ENCODE peak calls at places on chromosome 15, in seven cellular contexts. Z is MM.1S, I is D721Med, A is midbrain, E is H4, W is IMR-90, T is omental fat pad. C is an unnamed sample.

GRCh38 chr15:31442203-31443090 is 115.8 kb downstream of the KLF13 start:
- DNase-seq in Z (no peak), W (peak), I (peak), E (no peak), A (no peak), T (no peak), C (no peak)

GRCh38 chr15:62847900-62848489 is 194.6 kb upstream of the TPM1 start:
- DNase-seq in A (peak), T (peak), Z (peak), W (peak), I (peak), E (peak), C (peak)

GRCh38 chr15:29139072-29139471 is 130.6 kb downstream of the NSMCE3 start:
- DNase-seq in Z (no peak), W (no peak), T (no peak), I (no peak), A (no peak), E (no peak), C (no peak)

GRCh38 chr15:78302579-78302978 is 3.2 kb upstream of the SKIC8 start:
- DNase-seq in I (no peak), Z (no peak), A (no peak), W (peak), E (peak), T (no peak), C (no peak)

GRCh38 chr15:85621096-85621495 is 173.6 kb downstream of the KLHL25 start:
- DNase-seq in Z (no peak), E (no peak), W (no peak), I (no peak), T (no peak), A (no peak), C (no peak)

GRCh38 chr15:94412979-94413741 is 181.8 kb downstream of the MCTP2 start:
- DNase-seq in A (no peak), I (no peak), T (no peak), W (peak), Z (no peak), E (no peak), C (no peak)

GRCh38 chr15:73927476-73928240 is 1.4 kb downstream of the LOXL1 start:
- DNase-seq in E (peak), T (no peak), Z (peak), W (peak), I (peak), A (no peak), C (peak)

GRCh38 chr15:87089551-87089950 is 1009.9 kb downstream of the AGBL1 start:
- DNase-seq in T (no peak), Z (no peak), W (no peak), A (no peak), E (no peak), I (no peak), C (no peak)

GRCh38 chr15:39767921-39768320 is 14.7 kb downstream of the FSIP1 start:
- DNase-seq in W (no peak), T (no peak), Z (no peak), I (no peak), A (no peak), E (no peak), C (no peak)

GRCh38 chr15:90141646-90142045 is 39.4 kb upstream of the IDH2 start:
- DNase-seq in W (peak), Z (no peak), A (no peak), I (no peak), E (no peak), T (no peak), C (no peak)

GRCh38 chr15:90449206-90449735 is 61.2 kb downstream of the IQGAP1 start:
- DNase-seq in I (no peak), T (no peak), E (no peak), Z (no peak), A (no peak), W (peak), C (no peak)

GRCh38 chr15:78047631-78048409 is 29.7 kb downstream of the TBC1D2B start:
- DNase-seq in E (peak), W (peak), T (no peak), Z (no peak), A (peak), I (no peak), C (no peak)

GRCh38 chr15:73800662-73801345 is 47.7 kb upstream of the INSYN1 start:
- DNase-seq in W (peak), I (no peak), A (peak), E (peak), Z (no peak), T (no peak), C (no peak)

GRCh38 chr15:101494251-101494796 is 4.8 kb upstream of the PCSK6 start:
- DNase-seq in A (no peak), W (no peak), E (no peak), Z (no peak), T (no peak), I (peak), C (no peak)

GRCh38 chr15:44598892-44599291 is 61.9 kb downstream of the EIF3J start:
- DNase-seq in I (no peak), W (peak), T (no peak), Z (no peak), A (no peak), E (no peak), C (no peak)

GRCh38 chr15:48330045-48330840 is 986 bp upstream of the DUT start:
- DNase-seq in W (peak), A (no peak), T (no peak), I (no peak), E (no peak), Z (no peak), C (no peak)

GRCh38 chr15:86892774-86893449 is 813.2 kb downstream of the AGBL1 start:
- DNase-seq in Z (no peak), E (peak), A (no peak), T (no peak), W (no peak), I (no peak), C (no peak)

GRCh38 chr15:42457445-42458442 is 33.2 kb downstream of the ZNF106 start:
- DNase-seq in T (no peak), W (peak), A (peak), E (no peak), Z (no peak), I (no peak), C (no peak)

GRCh38 chr15:94963953-94964352 is 732.6 kb downstream of the MCTP2 start:
- DNase-seq in E (no peak), Z (no peak), W (no peak), T (no peak), A (no peak), I (no peak), C (no peak)

GRCh38 chr15:70665599-70665998 is 97.8 kb downstream of the UACA start:
- DNase-seq in I (no peak), Z (no peak), W (no peak), E (no peak), T (no peak), A (no peak), C (no peak)

GRCh38 chr15:88004379-88004778 is 252.2 kb downstream of the NTRK3 start:
- DNase-seq in I (no peak), E (no peak), Z (no peak), T (no peak), W (no peak), A (no peak), C (no peak)

GRCh38 chr15:76929011-76929760 is 2.4 kb upstream of the RCN2 start:
- DNase-seq in Z (no peak), T (no peak), E (no peak), W (no peak), I (no peak), A (no peak), C (no peak)

C was measured in effector CD4-positive, alpha-beta T cell.